ENCODE peak calls at places on chromosome 3, in eight cellular contexts. N is ascending aorta, H is HFF-Myc, Q is fibroblast of mammary gland, L is AG10803, B is neural crest cell, K is fibroblast of the aortic adventitia, P is epithelial cell of esophagus. T is an unnamed sample.

GRCh38 chr3:2218826-2219225 is 120.2 kb downstream of the CNTN4 start:
- DNase-seq in N (no peak), H (no peak), Q (no peak), L (no peak), B (no peak), K (no peak), P (no peak), T (no peak)

GRCh38 chr3:179036626-179037300 is 34.8 kb downstream of the ZMAT3 start:
- DNase-seq in N (no peak), H (no peak), Q (no peak), L (no peak), B (no peak), K (no peak), P (no peak), T (no peak)

GRCh38 chr3:69568458-69568857 is 170.8 kb upstream of the MITF start:
- DNase-seq in N (no peak), H (no peak), Q (peak), L (peak), B (no peak), K (peak), P (no peak), T (no peak)

GRCh38 chr3:54888873-54889272 is 39.0 kb downstream of the LRTM1 start:
- DNase-seq in N (no peak), H (no peak), Q (peak), L (no peak), B (no peak), K (no peak), P (no peak), T (no peak)

GRCh38 chr3:23314981-23315805 is 112.1 kb downstream of the UBE2E2 start:
- DNase-seq in N (no peak), H (no peak), Q (no peak), L (no peak), B (no peak), K (peak), P (no peak), T (no peak)

GRCh38 chr3:114011059-114011797 is 45.1 kb downstream of the CCDC191 start:
- DNase-seq in N (no peak), H (no peak), Q (no peak), L (no peak), B (no peak), K (no peak), P (no peak), T (no peak)

GRCh38 chr3:46895204-46895660 is 17.7 kb downstream of the PTH1R start:
- DNase-seq in N (no peak), H (no peak), Q (peak), L (peak), B (peak), K (peak), P (peak), T (no peak)

GRCh38 chr3:64270143-64270542 is 44.9 kb upstream of the PRICKLE2 start:
- DNase-seq in N (no peak), H (no peak), Q (no peak), L (no peak), B (no peak), K (no peak), P (no peak), T (no peak)

GRCh38 chr3:106825962-106826605 is 551.2 kb upstream of the CCDC54 start:
- DNase-seq in N (no peak), H (no peak), Q (peak), L (peak), B (no peak), K (peak), P (peak), T (no peak)

GRCh38 chr3:183513046-183513706 is 42.3 kb downstream of the KLHL6 start:
- DNase-seq in N (no peak), H (no peak), Q (no peak), L (no peak), B (no peak), K (no peak), P (no peak), T (no peak)

GRCh38 chr3:172224560-172225214 is 185.3 kb downstream of the FNDC3B start:
- DNase-seq in N (no peak), H (no peak), Q (no peak), L (no peak), B (no peak), K (no peak), P (no peak), T (no peak)

GRCh38 chr3:172391592-172392302 is 56.5 kb downstream of the GHSR start:
- DNase-seq in N (no peak), H (no peak), Q (peak), L (peak), B (no peak), K (peak), P (peak), T (no peak)

GRCh38 chr3:114841515-114841914 is 305.6 kb downstream of the ZBTB20 start:
- DNase-seq in N (no peak), H (no peak), Q (peak), L (no peak), B (no peak), K (no peak), P (peak), T (no peak)

GRCh38 chr3:9422712-9423424 is 25.5 kb downstream of the SETD5 start:
- DNase-seq in N (peak), H (peak), Q (peak), L (peak), B (peak), K (peak), P (peak), T (peak)

GRCh38 chr3:167876603-167877325 is 141.2 kb downstream of the SERPINI1 start:
- DNase-seq in N (no peak), H (peak), Q (peak), L (peak), B (no peak), K (peak), P (peak), T (peak)

GRCh38 chr3:76509179-76509830 is 530.6 kb upstream of the ROBO2 start:
- DNase-seq in N (no peak), H (no peak), Q (no peak), L (no peak), B (no peak), K (no peak), P (no peak), T (no peak)

GRCh38 chr3:186361612-186362408 is at the start of gene DGKG:
- DNase-seq in N (no peak), H (no peak), Q (no peak), L (no peak), B (no peak), K (no peak), P (peak), T (no peak)

GRCh38 chr3:195111322-195111710 is 159.6 kb downstream of the XXYLT1 start:
- DNase-seq in N (no peak), H (no peak), Q (no peak), L (no peak), B (no peak), K (no peak), P (no peak), T (no peak)

GRCh38 chr3:52204337-52205073 is 6.5 kb downstream of the ALAS1 start:
- DNase-seq in N (no peak), H (no peak), Q (peak), L (no peak), B (no peak), K (no peak), P (peak), T (no peak)
- TF ChIP-seq CTCF in N (no peak), H (no peak), Q (no peak), L (no peak), B (no peak), K (no peak), P (no peak), T (no peak)

GRCh38 chr3:34180532-34180931 is 382.1 kb downstream of the PDCD6IP start:
- DNase-seq in N (no peak), H (no peak), Q (no peak), L (no peak), B (no peak), K (no peak), P (no peak), T (no peak)
- TF ChIP-seq CTCF in N (no peak), H (no peak), Q (no peak), L (no peak), B (no peak), K (no peak), P (no peak), T (no peak)

DNA sequence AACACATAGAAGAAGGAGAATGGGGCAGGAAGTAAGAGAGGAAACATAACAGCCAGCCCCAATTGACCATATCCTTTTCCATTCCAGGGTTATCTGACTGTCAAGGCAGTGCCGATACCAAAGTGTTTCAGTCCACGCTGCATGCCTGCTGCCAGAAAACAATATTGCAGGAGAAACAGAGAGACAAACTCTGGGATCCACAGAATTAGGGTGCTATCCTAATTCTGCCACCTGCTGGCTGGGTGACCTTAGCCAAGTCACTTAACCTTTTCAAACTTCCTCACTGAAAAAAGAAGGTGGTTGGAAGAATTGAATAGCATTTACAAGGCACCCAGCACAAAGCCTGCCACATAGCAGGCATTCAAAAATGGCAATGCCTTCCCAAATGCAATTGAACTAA is 32.0 kb downstream of the GLB1 start:
- DNase-seq in N (no peak), H (no peak), Q (no peak), L (no peak), B (no peak), K (no peak), P (no peak), T (no peak)
- TF ChIP-seq CTCF in N (no peak), H (no peak), Q (no peak), L (no peak), B (no peak), K (no peak), P (peak), T (no peak)

GRCh38 chr3:42562047-42562907 is 19.5 kb downstream of the SEC22C start:
- DNase-seq in N (no peak), H (no peak), Q (peak), L (no peak), B (no peak), K (no peak), P (no peak), T (no peak)
- TF ChIP-seq CTCF in N (no peak), H (peak), Q (no peak), L (no peak), B (no peak), K (no peak), P (no peak), T (no peak)

GRCh38 chr3:83946554-83946953 is 1012.2 kb upstream of the CADM2 start:
- DNase-seq in N (no peak), H (no peak), Q (no peak), L (no peak), B (no peak), K (no peak), P (peak), T (no peak)
- TF ChIP-seq CTCF in N (no peak), H (no peak), Q (no peak), L (no peak), B (no peak), K (no peak), P (peak), T (no peak)

DNA sequence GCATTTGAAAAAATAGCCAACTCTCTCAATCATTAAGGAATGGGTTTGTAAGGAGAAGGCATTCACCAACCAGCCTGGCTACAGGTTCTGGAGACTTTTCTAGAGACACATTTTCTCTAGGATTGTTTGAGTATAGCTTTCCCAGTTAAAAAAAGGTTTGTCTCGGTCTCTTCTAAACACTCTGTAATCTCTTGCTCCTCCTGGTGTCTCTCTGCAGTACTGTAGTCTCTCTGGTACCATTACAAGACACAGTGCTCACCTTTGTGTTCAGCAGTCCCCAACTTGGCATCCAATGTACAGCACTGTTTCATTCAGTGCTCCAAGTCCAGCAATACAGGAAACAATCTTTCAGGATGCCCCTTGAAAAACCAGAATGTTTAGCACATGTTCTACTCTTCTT is 534.4 kb downstream of the ZNF385D start:
- DNase-seq in N (no peak), H (peak), Q (peak), L (no peak), B (no peak), K (peak), P (peak), T (no peak)
- TF ChIP-seq CTCF in N (no peak), H (peak), Q (peak), L (peak), B (peak), K (peak), P (peak), T (peak)

DNA sequence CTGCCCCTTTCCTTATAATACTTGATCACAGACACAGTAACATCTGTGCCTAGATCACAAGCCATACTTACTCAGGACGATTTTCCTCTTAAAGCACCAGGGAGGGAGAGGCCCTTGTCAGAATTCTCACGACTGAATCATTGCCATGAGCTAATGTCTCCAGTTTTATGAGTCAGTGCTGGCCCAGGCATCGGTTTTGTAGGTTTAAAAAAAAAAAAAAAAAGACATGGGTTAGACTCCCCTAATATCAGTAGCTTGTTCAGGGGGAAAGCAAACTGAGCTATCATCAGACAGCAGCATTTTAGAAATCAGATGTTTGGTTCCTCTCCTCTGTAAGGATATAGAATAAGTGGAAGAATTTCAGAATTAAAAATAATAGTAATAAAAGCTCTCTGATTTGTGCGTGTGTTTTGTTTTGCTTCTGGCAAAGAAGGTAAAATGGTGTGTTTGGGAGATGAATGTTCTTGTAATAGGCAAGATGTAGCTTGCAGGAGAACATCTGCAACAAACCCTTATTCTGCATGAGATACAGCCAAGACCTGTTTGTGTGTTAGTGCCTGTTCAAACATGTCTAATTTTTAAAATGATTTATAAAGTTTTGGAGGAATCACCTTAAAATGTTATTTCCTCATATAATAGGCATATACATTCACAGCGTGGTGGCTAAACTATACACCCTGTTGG is 193.6 kb downstream of the TP63 start:
- DNase-seq in N (no peak), H (peak), Q (peak), L (peak), B (no peak), K (peak), P (peak), T (peak)
- TF ChIP-seq CTCF in N (no peak), H (no peak), Q (no peak), L (no peak), B (no peak), K (no peak), P (no peak), T (no peak)

GRCh38 chr3:97257942-97258341 is 443.5 kb downstream of the EPHA6 start:
- DNase-seq in N (no peak), H (no peak), Q (no peak), L (no peak), B (no peak), K (no peak), P (no peak), T (no peak)

GRCh38 chr3:97259263-97259662 is 444.9 kb downstream of the EPHA6 start:
- DNase-seq in N (no peak), H (no peak), Q (no peak), L (no peak), B (no peak), K (no peak), P (no peak), T (no peak)

DNA sequence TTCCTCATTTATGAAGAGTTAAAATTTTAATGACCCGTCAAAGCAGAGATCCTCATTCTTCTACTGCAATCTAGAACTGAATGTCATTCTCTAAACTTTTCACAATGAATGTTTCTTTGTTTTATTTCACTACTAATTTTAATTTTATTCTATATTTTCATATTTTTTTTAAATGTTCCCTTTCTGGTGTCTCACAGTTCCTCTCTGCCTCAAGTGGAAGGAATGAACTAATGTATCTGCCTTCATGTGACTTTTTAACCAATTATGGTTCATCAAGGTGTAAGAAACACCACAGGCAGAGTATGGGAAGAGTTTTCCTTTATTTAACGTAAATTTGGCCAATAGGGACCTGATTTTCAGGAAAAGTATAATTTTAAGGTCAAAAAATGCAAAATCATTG is 441.7 kb downstream of the EPHA6 start:
- DNase-seq in N (no peak), H (no peak), Q (no peak), L (no peak), B (no peak), K (no peak), P (peak), T (no peak)
- TF ChIP-seq CTCF in N (no peak), H (no peak), Q (no peak), L (peak), B (peak), K (no peak), P (peak), T (no peak)

GRCh38 chr3:71319771-71320170 is 263.8 kb downstream of the FOXP1 start:
- DNase-seq in N (no peak), H (no peak), Q (no peak), L (no peak), B (no peak), K (no peak), P (no peak), T (no peak)
- TF ChIP-seq CTCF in N (no peak), H (no peak), Q (no peak), L (no peak), B (no peak), K (no peak), P (no peak), T (no peak)

T was measured in AG09319.